ENCODE peak calls at places on chromosomes 11 and 22, in five cellular contexts. M is mucosa of descending colon; R is CD8-positive, alpha-beta T cell; B is AG09319; D is left ventricle myocardium inferior. L is an unnamed sample.

GRCh38 chr11:16790484-16791240 is 52.2 kb downstream of the C11orf58 start:
- DNase-seq in B (no peak), D (no peak), M (no peak), R (no peak), L (no peak)

GRCh38 chr11:125952559-125952958 is 6.7 kb downstream of the VSIG10L2 start:
- DNase-seq in D (no peak), B (no peak), M (no peak), R (no peak), L (no peak)

GRCh38 chr22:29706991-29707390 is 12.8 kb upstream of the CABP7 start:
- DNase-seq in M (no peak), D (no peak), B (no peak), R (no peak), L (no peak)

GRCh38 chr11:74070713-74071506 is 62.0 kb upstream of the UCP3 start:
- DNase-seq in D (no peak), R (no peak), M (no peak), B (no peak), L (no peak)

GRCh38 chr22:47155131-47155885 is 392.9 kb downstream of the TBC1D22A start:
- DNase-seq in D (no peak), M (no peak), R (no peak), B (no peak), L (no peak)

GRCh38 chr22:41575533-41575932 is 14.1 kb downstream of the PMM1 start:
- DNase-seq in B (no peak), M (no peak), R (no peak), D (no peak), L (no peak)

GRCh38 chr11:20097319-20098221 is 62.7 kb downstream of the DBX1 start:
- DNase-seq in D (no peak), M (no peak), R (no peak), B (peak), L (no peak)

GRCh38 chr11:64893194-64894069 is 15.0 kb upstream of the EHD1 start:
- DNase-seq in M (peak), D (no peak), R (no peak), B (no peak), L (no peak)

GRCh38 chr11:124751741-124752470 is at the start of gene VSIG2:
- DNase-seq in M (peak), D (no peak), B (no peak), R (no peak), L (no peak)

GRCh38 chr11:129750343-129751292 is 65.0 kb upstream of the TMEM45B start:
- DNase-seq in M (peak), R (peak), B (peak), D (peak), L (peak)

GRCh38 chr11:134098566-134099184 is 29.8 kb downstream of the JAM3 start:
- DNase-seq in R (no peak), B (no peak), M (no peak), D (no peak), L (peak)

GRCh38 chr11:109000531-109000930 is 335.7 kb downstream of the DDX10 start:
- DNase-seq in B (no peak), M (no peak), D (no peak), R (no peak), L (no peak)

GRCh38 chr11:12754582-12755250 is 80.5 kb downstream of the TEAD1 start:
- DNase-seq in D (no peak), B (no peak), R (no peak), M (no peak), L (no peak)

GRCh38 chr22:26555478-26555877 is 34.5 kb downstream of the TPST2 start:
- DNase-seq in B (no peak), M (no peak), D (peak), R (no peak), L (no peak)

GRCh38 chr22:42432020-42432596 is at the start of gene NFAM1:
- DNase-seq in R (no peak), D (peak), M (peak), B (no peak), L (no peak)

GRCh38 chr22:42300286-42301071 is 30.0 kb upstream of the TCF20 start:
- DNase-seq in B (no peak), M (peak), R (no peak), D (no peak), L (peak)

GRCh38 chr11:69986421-69987229 is 91.5 kb upstream of the ANO1 start:
- DNase-seq in D (peak), M (no peak), B (no peak), R (no peak), L (no peak)

GRCh38 chr22:42416671-42417230 is 15.5 kb downstream of the NFAM1 start:
- DNase-seq in B (no peak), R (no peak), D (no peak), M (no peak), L (no peak)

GRCh38 chr22:31980628-31981027 is 36.3 kb downstream of the YWHAH start:
- DNase-seq in R (no peak), D (no peak), M (no peak), B (no peak), L (no peak)

GRCh38 chr11:88167853-88168252 is 7.4 kb downstream of the RAB38 start:
- DNase-seq in R (no peak), M (no peak), B (no peak), D (no peak), L (no peak)

DNA sequence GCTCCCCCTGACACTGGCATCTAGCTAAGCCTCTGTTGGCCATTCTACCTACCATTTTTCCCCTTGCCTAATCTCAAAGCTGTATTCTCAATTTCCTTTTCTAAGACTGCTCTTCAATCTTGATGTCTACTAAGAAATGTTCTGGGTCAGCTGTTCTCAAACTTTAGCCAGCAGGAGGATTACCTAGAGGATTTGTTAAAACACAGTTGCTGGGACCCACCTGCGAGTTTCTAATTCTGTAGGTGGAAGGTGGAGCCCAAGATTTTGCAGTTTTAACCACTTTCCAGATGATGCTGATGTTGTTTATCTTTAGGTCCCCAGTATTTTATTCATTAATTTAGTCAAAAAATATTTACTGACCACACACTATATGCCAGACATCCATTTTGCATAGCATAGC is 9.3 kb upstream of the ARHGAP42 start:
- DNase-seq in M (no peak), R (no peak), B (no peak), D (no peak), L (no peak)
- TF ChIP-seq CTCF in M (no peak), R (no peak), B (no peak), D (no peak), L (no peak)

GRCh38 chr11:27693398-27693797 is 6.9 kb downstream of the BDNF start:
- DNase-seq in R (no peak), B (no peak), D (no peak), M (no peak), L (no peak)

GRCh38 chr11:27696961-27697360 is 3.3 kb downstream of the BDNF start:
- DNase-seq in M (no peak), D (no peak), B (no peak), R (no peak), L (no peak)

GRCh38 chr11:27697679-27698275 is 2.5 kb downstream of the BDNF start:
- DNase-seq in B (no peak), R (no peak), D (no peak), M (no peak), L (no peak)

GRCh38 chr11:27696112-27696511 is 4.1 kb downstream of the BDNF start:
- DNase-seq in R (no peak), B (no peak), D (no peak), M (no peak), L (no peak)

DNA sequence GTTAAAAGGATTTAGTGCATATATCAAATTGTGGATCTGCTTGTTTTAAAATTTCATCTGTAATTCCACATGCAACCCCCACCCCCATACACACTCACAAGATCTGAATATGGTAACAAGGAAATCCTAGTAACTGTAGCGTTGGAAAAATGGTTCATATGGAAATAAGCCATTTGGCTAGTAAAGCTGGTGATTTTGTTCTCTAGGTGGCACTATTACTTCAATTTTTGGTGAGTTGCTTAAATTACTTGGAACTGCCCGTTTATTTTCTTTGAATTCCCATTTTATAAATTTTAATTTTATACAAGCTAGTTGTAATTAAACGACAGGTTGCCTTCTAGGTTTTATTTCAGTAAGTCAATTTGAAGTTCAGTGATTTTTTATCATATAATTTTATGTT is 5.3 kb downstream of the BDNF start:
- DNase-seq in R (no peak), D (no peak), B (no peak), M (no peak), L (no peak)
- TF ChIP-seq CTCF in R (no peak), D (peak), B (peak), M (no peak), L (peak)

DNA sequence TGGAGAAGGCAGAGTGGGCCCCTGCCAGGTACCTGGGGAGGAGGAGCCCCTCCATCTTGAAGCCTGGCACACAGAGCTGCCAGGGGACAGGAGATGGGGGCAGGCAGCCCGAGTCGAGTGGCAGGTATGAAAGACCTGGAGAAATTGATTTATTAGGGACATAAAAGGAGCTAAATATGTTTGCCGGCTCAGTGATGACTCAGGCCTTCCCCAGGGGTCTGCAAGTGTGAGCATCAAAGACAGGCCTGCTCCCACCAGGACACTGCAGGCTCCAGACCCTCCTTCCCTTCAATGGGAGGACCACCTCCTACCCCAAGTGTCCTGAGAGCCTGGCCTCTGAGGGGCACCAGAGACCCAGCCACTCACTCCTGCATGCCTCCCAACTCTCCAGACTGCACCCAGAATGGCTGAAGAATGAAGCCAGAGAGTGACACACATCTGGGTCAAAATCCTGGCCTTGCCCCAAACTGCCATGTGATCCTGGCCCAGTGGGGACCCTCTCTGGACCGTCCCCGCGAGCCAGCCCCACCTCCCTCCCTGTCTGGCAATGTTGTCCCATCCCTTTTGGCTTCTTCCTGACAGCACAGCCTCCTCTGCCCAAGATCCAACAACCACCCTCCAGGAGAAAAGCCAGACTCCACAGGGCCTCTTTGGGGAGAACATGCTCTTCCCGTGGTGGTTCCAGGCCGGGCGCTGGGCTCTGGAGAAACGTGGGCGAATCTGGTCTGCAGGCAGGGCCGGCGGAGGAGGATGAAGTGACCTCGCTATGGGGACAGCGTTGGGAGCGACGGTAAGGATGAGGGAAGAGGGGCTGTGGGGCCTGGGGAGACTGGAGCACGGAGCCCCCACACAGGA is 36.2 kb downstream of the CYTH4 start:
- DNase-seq in M (no peak), D (no peak), B (no peak), R (no peak), L (no peak)
- TF ChIP-seq CTCF in M (no peak), D (no peak), B (no peak), R (no peak), L (no peak)

DNA sequence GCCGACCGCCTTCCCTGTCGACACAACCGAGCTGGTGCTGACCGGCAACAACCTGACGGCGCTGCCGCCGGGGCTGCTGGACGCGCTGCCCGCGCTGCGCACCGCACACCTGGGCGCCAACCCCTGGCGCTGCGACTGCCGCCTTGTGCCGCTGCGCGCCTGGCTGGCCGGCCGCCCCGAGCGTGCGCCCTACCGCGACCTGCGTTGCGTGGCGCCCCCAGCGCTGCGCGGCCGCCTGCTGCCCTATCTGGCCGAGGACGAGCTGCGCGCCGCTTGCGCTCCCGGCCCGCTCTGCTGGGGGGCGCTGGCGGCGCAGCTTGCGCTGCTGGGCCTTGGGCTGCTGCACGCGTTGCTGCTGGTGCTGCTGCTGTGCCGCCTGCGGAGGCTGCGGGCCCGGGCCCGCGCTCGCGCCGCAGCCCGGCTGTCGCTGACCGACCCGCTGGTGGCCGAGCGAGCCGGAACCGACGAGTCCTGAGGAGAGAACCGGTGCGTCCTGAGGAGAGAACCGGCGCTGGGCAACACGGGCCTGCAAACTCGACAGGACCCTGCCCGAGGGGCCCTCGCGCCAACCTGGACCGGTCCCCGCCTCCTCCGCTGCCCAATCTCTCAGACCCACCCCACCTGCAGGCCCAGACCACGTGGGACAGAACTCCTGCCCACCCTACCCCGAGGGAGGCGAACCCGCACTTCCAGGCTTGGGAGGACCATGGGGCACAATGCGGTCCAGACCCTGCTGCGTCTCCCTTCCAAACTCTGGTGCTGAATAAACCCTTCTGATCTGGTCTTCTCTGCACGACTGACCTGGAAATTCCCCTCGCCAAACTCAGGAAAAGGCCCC is 870 bp downstream of the GP1BB start:
- DNase-seq in B (no peak), R (no peak), M (no peak), D (no peak), L (no peak)
- TF ChIP-seq CTCF in B (no peak), R (peak), M (no peak), D (peak), L (peak)

DNA sequence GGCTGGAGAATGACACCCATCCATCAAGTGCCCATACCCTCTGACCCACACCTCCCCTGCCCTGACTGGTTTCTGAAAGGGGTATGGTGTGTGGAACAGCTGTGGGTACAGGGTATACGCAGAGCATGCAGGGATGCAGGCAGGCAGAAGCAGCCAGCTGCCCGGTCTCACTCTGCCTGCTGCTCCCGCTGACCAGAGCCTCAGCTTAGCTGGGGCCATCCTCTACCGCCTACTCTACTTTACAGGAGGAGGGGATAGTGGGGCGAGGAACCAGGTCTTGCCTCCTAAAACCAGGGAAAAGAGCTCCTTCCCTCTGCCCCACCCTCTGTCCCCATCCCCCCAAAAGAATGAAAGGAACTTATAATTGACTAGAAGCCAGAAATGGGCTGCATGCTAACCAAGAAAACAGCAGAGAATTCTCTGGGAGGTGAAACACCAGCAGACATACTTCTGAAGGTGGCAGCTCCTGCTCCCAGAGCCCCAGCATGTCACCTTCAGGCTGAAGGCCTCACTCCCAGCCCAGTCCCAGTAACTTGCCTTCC is 13.0 kb upstream of the CHRM4 start:
- DNase-seq in D (no peak), B (no peak), M (no peak), R (no peak), L (no peak)
- TF ChIP-seq CTCF in D (no peak), B (no peak), M (no peak), R (no peak), L (no peak)

GRCh38 chr22:39244073-39244495 is 698 bp downstream of the PDGFB start:
- DNase-seq in R (no peak), B (no peak), M (no peak), D (no peak), L (no peak)
- TF ChIP-seq CTCF in R (no peak), B (no peak), M (no peak), D (no peak), L (no peak)

DNA sequence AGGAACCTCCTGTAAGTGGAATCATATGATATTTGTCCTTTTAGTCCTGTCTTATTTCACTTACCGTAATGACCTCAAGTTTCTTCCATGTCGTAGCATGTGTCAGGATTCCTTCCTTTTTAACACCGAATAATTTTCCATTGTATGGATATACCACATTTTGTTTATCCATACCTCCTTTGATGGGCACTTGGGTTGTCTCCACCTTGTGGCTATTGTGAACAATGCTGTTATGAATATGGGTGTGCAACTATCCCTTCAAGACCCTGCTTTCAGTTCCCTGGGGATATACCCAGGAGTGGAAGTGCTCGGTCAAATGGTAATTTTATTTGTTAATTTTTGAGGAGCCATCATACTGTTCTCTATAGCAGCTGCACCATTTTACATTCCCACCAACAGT is 244.9 kb upstream of the BLID start:
- DNase-seq in M (no peak), D (no peak), B (no peak), R (no peak), L (no peak)
- TF ChIP-seq CTCF in M (no peak), D (no peak), B (no peak), R (no peak), L (no peak)

GRCh38 chr11:57712256-57713150 is at the start of gene TMX2:
- DNase-seq in M (peak), D (peak), R (peak), B (peak), L (peak)

GRCh38 chr11:57709802-57710367 is 2.1 kb downstream of the MED19 start:
- DNase-seq in B (no peak), D (no peak), M (no peak), R (no peak), L (no peak)

GRCh38 chr11:57713849-57714248 is 1.5 kb downstream of the TMX2 start:
- DNase-seq in B (no peak), R (no peak), D (no peak), M (no peak), L (no peak)

DNA sequence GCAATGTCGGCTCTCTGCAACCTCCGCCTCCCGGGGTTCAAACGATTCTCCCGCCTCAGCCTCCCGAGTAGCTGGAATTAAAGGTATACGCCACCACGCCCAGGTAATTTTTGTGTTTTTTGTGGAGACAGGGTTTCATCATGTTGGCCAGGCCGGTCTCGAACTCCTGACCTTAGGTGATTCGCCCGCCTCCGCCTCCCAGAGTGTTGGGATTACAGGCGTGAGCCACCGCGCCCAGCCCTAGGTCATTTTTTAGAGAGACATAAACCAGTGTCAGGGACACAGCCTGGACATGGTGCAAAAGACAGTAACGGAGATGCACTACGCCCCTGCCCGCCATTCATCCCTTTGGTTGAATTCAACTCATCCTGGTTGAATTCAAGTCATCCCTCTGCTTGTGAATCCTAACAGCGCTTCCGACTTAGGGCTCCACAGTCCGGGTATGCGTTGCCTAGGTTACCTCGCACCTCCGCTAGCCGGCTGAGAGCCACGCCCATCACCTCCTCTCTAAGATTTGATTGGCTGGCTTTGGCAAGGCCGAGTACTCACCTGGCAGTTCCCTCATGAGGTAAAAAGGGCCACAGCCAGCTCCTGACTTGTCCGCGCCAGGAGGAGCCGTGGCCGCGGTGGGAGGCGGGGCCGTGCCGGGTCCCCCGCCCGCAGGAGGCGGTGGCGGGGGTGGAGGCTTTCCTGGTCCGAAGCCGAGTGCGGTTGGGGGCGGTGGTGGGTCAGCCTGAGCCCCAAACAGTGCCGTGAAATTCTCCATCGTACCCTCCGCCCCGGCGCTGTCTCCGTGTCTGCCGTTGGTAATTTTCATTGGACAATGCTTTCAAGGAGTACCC is at the start of gene MED19:
- DNase-seq in D (peak), B (peak), M (peak), R (peak), L (peak)
- TF ChIP-seq CTCF in D (no peak), B (no peak), M (no peak), R (no peak), L (no peak)

GRCh38 chr11:116641561-116642045 is 131.2 kb downstream of the BUD13 start:
- DNase-seq in M (peak), R (no peak), B (no peak), D (peak), L (peak)
- TF ChIP-seq CTCF in M (peak), R (no peak), B (peak), D (peak), L (peak)